ENCODE peak calls at places on chromosomes 3 and 15, in six cellular contexts. S, A, T, C, G and O are unnamed samples.

GRCh38 chr3:150083653-150084037 is 113.0 kb upstream of the PFN2 start:
- DNase-seq in S (no peak), G (no peak), A (no peak), C (no peak), T (no peak), O (no peak)

GRCh38 chr3:14890470-14890869 is 56.9 kb upstream of the NR2C2 start:
- DNase-seq in A (no peak), S (peak), T (no peak), G (no peak), C (no peak), O (no peak)

GRCh38 chr15:69802432-69802831 is 295.3 kb downstream of the TLE3 start:
- DNase-seq in T (no peak), C (no peak), A (no peak), S (no peak), G (no peak), O (no peak)

GRCh38 chr15:68586274-68586961 is 7.6 kb downstream of the CORO2B start:
- DNase-seq in C (no peak), G (no peak), S (peak), A (no peak), T (no peak), O (peak)

GRCh38 chr3:150402217-150402616 is 5.9 kb upstream of the TSC22D2 start:
- DNase-seq in A (no peak), T (no peak), C (no peak), S (no peak), G (no peak), O (no peak)

GRCh38 chr15:91263632-91264477 is 163.8 kb downstream of the SV2B start:
- DNase-seq in A (no peak), C (no peak), S (no peak), T (peak), G (no peak), O (peak)

GRCh38 chr3:120558784-120559227 is 37.3 kb upstream of the NDUFB4 start:
- DNase-seq in G (peak), T (peak), C (peak), S (peak), A (peak), O (peak)

GRCh38 chr15:22871481-22872076 is 33.1 kb downstream of the NIPA2 start:
- DNase-seq in C (no peak), G (no peak), S (no peak), T (no peak), A (no peak), O (no peak)

GRCh38 chr3:35438101-35438500 is 201.2 kb upstream of the ARPP21 start:
- DNase-seq in A (no peak), G (no peak), S (no peak), C (peak), T (no peak), O (no peak)

GRCh38 chr3:192816274-192816853 is 89.0 kb upstream of the FGF12 start:
- DNase-seq in G (no peak), T (no peak), A (peak), S (peak), C (peak), O (peak)

GRCh38 chr3:187740446-187741399 is 4.5 kb downstream of the BCL6 start:
- DNase-seq in G (peak), C (peak), A (peak), S (peak), T (peak), O (peak)

GRCh38 chr3:129461022-129461421 is 21.0 kb downstream of the IFT122 start:
- DNase-seq in T (no peak), G (no peak), S (no peak), A (no peak), C (no peak), O (no peak)

GRCh38 chr15:77589839-77590238 is 42.9 kb downstream of the LINGO1 start:
- DNase-seq in S (peak), A (no peak), G (no peak), T (no peak), C (no peak), O (no peak)

GRCh38 chr3:98962951-98963350 is 61.5 kb upstream of the DCBLD2 start:
- DNase-seq in G (no peak), C (no peak), A (no peak), S (no peak), T (no peak), O (no peak)

GRCh38 chr3:184771748-184772147 is 40.2 kb upstream of the VPS8 start:
- DNase-seq in G (no peak), C (no peak), A (no peak), S (no peak), T (no peak), O (no peak)
- H3K27ac ChIP-seq in G (no peak), C (no peak), A (no peak), S (no peak), T (peak), O (no peak)

GRCh38 chr15:46266691-46267090 is 631.9 kb downstream of the SQOR start:
- DNase-seq in T (no peak), G (no peak), A (no peak), S (no peak), C (no peak), O (no peak)

GRCh38 chr15:46265664-46266063 is 630.8 kb downstream of the SQOR start:
- DNase-seq in C (no peak), S (no peak), G (no peak), T (no peak), A (no peak), O (no peak)

DNA sequence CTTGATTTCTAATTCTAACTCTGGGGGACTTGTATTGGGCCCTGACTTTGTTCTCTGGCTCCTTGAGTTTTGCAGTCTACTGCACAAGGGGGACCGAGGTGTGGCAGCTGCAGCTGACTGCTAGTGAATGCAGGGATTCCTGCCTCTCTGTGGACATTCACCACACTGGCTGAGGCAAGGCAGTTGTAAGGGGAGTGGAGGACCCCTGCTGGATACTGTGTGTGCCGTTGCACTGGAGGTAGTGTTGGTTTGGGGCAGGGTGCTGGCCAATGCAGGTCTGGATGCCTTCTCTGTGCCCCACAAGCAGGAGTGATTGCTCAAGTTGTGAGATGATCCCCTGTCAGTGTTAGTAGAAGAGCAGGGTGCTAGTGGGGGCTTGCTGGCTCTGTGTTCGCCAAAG is 626.1 kb downstream of the SQOR start:
- DNase-seq in A (peak), T (no peak), S (peak), G (no peak), C (peak), O (no peak)
- TF ChIP-seq CTCF in A (peak), T (no peak), S (peak), G (no peak), C (peak), O (no peak)

GRCh38 chr3:16290827-16291196 is 25.8 kb downstream of the OXNAD1 start:
- DNase-seq in S (no peak), T (no peak), A (no peak), C (no peak), G (no peak), O (no peak)

GRCh38 chr3:16286672-16287604 is 21.9 kb downstream of the OXNAD1 start:
- DNase-seq in G (no peak), A (no peak), T (no peak), C (no peak), S (no peak), O (no peak)

GRCh38 chr3:16289144-16289889 is 24.3 kb downstream of the OXNAD1 start:
- DNase-seq in S (no peak), T (no peak), C (no peak), G (no peak), A (no peak), O (no peak)

GRCh38 chr3:16290007-16290826 is 25.2 kb downstream of the OXNAD1 start:
- DNase-seq in G (peak), T (no peak), S (peak), C (peak), A (peak), O (peak)

DNA sequence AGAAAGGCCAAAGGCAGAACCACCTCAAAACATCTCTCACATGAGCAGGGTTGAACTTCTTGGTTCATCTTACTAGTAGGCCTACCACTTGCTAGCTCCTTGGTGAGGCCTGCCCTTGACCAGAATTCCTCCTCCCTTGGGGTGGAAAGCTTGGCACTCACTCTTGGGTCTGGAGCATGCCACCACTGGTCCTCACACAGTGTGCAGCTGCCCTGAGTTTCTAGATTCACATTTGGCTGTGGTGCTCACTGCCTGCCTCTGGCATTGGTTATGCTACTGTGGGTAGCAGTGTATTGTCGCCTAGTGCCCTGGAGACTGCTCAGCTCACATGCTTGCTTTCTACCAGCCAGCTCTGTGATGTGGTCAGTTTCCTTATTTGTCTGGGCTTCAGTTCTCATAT is 23.7 kb downstream of the OXNAD1 start:
- DNase-seq in C (no peak), G (no peak), S (no peak), T (peak), A (no peak), O (no peak)
- H3K27ac ChIP-seq in C (no peak), G (peak), S (no peak), T (peak), A (no peak), O (no peak)

GRCh38 chr3:16692486-16693378 is 87.5 kb upstream of the DAZL start:
- DNase-seq in G (no peak), A (no peak), S (no peak), T (no peak), C (no peak), O (no peak)

GRCh38 chr3:16693820-16694219 is 88.6 kb upstream of the DAZL start:
- DNase-seq in C (no peak), S (no peak), G (no peak), A (no peak), T (no peak), O (no peak)

GRCh38 chr3:16695710-16696109 is 90.5 kb upstream of the DAZL start:
- DNase-seq in S (no peak), C (no peak), T (no peak), A (no peak), G (no peak), O (no peak)

DNA sequence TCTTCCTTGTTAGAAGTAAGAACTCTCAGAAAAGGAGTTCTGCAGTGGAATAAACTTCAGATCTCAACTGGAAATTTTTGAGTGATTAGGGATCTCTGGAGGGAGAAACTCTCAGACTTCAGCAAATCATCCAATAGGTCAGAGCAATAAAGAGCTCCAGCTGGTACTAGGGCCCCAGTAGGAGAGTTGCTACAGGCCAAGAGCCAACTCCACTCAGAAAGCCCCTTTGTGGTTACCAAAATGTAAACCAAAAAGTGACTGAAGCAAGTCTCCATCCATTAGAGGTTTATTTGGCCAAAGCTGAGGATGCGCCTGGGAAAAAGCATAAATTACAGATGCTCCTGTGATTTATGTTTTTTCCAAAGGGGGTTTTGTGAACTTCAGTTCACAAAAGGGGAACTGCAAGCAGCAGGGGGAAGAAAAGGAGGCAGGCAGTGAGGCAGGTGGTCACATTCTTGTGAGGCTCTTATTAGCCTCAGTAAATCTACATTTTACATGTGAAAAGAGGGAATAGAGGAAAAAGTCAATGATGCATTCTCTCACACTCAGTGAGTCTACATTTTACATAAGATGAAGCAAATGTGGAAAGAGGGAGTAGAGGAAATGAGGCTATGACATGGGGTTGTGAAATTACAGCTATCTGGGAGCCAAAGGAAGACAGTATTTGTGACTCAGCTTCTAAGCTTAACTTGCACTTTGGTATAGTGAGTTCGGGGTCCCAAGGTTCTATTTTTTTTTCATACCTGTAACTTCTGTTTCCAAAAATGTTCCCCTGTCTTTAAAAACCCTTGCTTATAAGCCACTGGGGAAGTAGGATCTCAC is 92.4 kb upstream of the DAZL start:
- DNase-seq in G (no peak), S (no peak), A (no peak), T (no peak), C (peak), O (no peak)
- TF ChIP-seq CTCF in G (no peak), S (no peak), A (no peak), T (no peak), C (no peak), O (no peak)

DNA sequence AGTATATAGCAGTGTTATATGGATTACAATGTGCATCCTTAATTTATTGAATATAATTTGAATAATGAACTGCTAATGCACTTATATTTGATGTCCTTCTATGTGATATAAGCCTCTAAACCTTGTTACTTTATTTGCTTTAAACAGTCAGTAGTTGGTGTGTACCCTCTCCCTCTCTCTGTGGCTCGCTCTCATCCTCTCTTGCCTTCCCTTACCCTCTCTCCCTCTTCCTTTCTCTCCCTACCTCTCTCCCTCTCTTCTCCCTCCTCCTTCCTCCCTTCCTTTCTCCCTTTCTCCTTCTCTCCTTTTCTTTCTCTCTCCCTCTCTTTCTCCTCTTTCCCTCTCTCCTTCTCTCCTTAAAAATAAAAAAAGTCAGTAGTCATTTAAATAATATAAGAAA is 28.9 kb downstream of the MGA start:
- DNase-seq in T (no peak), S (no peak), G (no peak), A (no peak), C (no peak), O (no peak)
- H3K27ac ChIP-seq in T (no peak), S (no peak), G (no peak), A (no peak), C (no peak), O (no peak)

DNA sequence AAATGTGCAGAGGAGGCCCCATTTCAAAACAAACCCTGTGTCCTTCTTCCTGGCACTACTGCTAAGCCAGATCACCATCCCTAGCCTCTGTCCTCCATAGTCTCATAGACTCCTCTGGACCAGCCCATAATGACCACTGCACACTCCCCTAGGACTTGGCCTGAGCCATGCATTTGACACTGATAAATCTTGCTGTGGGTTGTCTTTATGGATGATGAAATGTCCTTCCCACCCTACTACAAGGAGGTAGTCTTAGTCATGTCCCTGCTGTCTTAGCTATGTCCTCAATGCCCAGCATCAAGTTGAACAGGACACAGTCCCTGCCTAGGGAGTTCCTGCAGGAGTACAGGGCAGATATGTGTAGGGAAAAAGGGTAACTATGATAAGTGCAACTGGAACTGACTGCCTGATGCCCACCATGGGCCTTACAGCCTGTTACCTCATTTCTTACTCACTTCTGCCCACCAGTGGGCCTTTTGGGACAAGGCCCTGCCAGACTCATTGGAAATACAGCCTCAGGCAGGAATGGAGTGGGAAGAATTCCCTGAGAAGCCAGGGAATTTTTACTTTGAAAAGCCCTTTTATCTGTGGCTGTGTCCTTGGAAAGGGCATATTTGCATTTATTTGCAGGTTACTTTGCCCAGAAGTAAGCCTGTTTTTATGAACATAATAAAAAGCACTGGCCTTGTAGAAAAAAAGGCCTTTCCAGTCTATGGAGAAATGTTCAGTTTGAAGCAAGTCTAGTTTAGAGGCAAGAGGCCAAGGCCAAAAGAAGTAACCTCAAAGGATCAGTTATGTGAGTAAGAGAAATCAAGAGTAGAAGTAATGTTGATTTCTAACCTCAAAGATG is 199.6 kb upstream of the EIF1B start:
- DNase-seq in T (no peak), C (peak), S (peak), G (no peak), A (peak), O (no peak)
- TF ChIP-seq CTCF in T (peak), C (peak), S (peak), G (no peak), A (peak), O (no peak)

DNA sequence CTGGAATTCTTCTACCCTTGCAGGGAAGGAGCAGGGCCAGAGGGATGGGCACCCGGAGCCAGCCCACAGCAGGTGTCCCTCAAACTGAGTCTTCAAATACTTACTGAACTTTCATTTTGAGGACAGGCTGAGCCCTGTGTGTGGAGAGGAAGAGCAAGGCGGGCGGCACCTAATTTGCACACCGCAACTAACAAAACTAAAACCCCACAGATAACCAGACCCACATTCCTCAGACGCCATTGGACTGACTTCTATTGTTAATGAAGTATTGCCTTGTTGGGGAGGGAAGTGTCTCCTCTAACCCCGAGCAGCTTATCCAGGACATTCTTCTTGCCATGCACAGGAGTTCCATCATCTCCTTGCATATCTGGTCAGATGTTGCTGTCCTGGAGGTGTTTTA is 105.2 kb upstream of the NR2E3 start:
- DNase-seq in T (no peak), A (peak), S (no peak), C (peak), G (no peak), O (no peak)
- H3K27ac ChIP-seq in T (peak), A (no peak), S (no peak), C (no peak), G (no peak), O (no peak)

DNA sequence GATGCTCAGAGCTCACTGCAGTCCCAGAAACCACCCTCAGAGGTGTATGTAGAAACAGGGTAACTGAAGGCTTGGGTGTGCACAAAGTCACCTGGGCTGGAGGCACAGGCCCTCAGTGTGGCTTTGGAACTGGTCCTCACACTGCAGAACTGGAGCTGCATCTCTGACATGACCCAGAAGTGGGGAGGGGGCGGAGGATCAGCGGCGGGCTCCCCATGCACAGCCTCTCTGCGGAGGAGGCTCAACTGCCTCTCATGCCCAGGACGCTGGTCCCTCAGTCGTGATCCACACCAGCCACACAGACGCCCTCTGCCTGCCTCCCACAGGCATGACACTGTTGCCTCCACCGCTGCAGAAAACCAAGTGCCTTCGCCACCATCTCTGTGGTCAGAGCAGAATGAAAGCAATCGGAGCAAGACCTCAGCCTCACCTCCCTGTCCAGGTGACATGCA is 73.7 kb downstream of the TM2D3 start:
- DNase-seq in A (peak), S (no peak), G (no peak), T (peak), C (peak), O (no peak)
- TF ChIP-seq CTCF in A (peak), S (peak), G (peak), T (peak), C (peak), O (no peak)

DNA sequence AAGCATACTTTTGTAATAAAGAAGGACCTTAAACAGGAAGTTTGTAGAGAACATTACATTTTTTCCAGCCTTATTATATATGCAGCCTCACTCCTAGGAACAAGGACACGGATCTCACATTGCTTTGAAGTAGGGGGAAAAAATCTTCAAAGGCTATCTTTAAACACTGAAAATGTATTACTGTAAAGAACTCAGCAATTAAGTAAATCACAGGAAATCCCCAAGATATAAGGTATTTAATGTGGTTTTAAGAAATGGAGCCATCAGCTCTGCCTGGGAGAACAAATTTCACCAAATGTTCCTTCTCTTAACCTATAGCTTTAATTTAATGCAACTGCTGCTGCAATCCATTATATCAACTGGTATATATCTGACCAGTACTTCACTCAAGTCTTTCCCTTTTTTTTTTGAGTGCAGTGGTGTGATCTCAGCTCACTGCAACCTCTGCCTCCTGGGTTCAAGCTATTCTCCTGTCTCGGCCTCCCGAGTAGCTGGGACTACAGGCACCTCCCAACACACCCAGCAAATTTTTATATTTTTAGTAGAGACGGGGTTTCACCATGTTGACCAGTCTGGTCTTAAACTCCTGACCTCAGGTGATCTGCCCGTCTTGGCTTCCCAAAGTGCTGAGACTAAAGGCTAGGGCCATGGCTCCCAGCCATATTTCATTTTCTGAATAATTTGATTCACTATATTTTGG is 2.8 kb downstream of the BTLA start:
- DNase-seq in T (no peak), C (no peak), G (no peak), A (no peak), S (no peak), O (no peak)
- H3K27ac ChIP-seq in T (no peak), C (no peak), G (peak), A (no peak), S (no peak), O (no peak)

GRCh38 chr15:40358492-40359353 is 704 bp downstream of the DISP2 start:
- DNase-seq in A (no peak), G (no peak), S (no peak), C (peak), T (no peak), O (no peak)
- TF ChIP-seq CTCF in A (peak), G (no peak), S (no peak), C (peak), T (no peak), O (no peak)